ENCODE peak calls at places on chromosomes 4 and X, in nine cellular contexts. F is pancreas, W is BE2C, H is HCT116, I is colonic mucosa, Y is mucosa of descending colon, Q is WERI-Rb-1, C is sigmoid colon, P is PC-3. M is an unnamed sample.

GRCh38 chr4:4457803-4458550 is 71.1 kb downstream of the NSG1 start:
- DNase-seq in F (no peak), W (no peak), H (no peak), I (no peak), Y (no peak), Q (no peak), C (no peak), P (no peak), M (no peak)

GRCh38 chrX:129262912-129263311 is 260.4 kb downstream of the SMARCA1 start:
- DNase-seq in F (no peak), W (no peak), H (no peak), I (no peak), Y (no peak), Q (peak; percentile 55), C (no peak), P (no peak), M (no peak)

GRCh38 chr4:145782756-145783155 is 102.8 kb downstream of the C4orf51 start:
- DNase-seq in F (no peak), W (no peak), H (no peak), I (no peak), Y (no peak), Q (no peak), C (no peak), P (peak; percentile 85), M (no peak)

GRCh38 chr4:38003628-38004027 is 43.4 kb downstream of the PTTG2 start:
- DNase-seq in F (no peak), W (no peak), H (no peak), I (no peak), Y (no peak), Q (no peak), C (no peak), P (no peak), M (no peak)

GRCh38 chr4:182770969-182771330 is 146.2 kb downstream of the DCTD start:
- DNase-seq in F (no peak), W (no peak), H (no peak), I (no peak), Y (no peak), Q (no peak), C (no peak), P (no peak), M (no peak)

GRCh38 chr4:129062580-129062979 is 30.8 kb downstream of the SCLT1 start:
- DNase-seq in F (no peak), W (no peak), H (no peak), I (no peak), Y (no peak), Q (no peak), C (no peak), P (no peak), M (no peak)

GRCh38 chr4:176439611-176440010 is 119.8 kb downstream of the SPCS3 start:
- DNase-seq in F (no peak), W (no peak), H (no peak), I (no peak), Y (no peak), Q (no peak), C (no peak), P (no peak), M (no peak)

GRCh38 chr4:33162122-33162521 is 2442.0 kb downstream of the PCDH7 start:
- DNase-seq in F (no peak), W (no peak), H (no peak), I (no peak), Y (no peak), Q (no peak), C (no peak), P (no peak), M (no peak)

GRCh38 chr4:107862658-107863057 is 37.9 kb downstream of the SGMS2 start:
- DNase-seq in F (peak; percentile 17), W (no peak), H (peak; percentile 82), I (peak; percentile 25), Y (no peak), Q (no peak), C (no peak), P (peak; percentile 92), M (no peak)

GRCh38 chr4:48205092-48205491 is 64.5 kb downstream of the TEC start:
- DNase-seq in F (no peak), W (no peak), H (no peak), I (no peak), Y (no peak), Q (no peak), C (no peak), P (no peak), M (no peak)

GRCh38 chr4:109014593-109015412 is 251.9 kb upstream of the ETNPPL start:
- DNase-seq in F (no peak), W (no peak), H (no peak), I (no peak), Y (no peak), Q (no peak), C (no peak), P (no peak), M (no peak)

GRCh38 chrX:363621-364375 is 22.9 kb downstream of the PPP2R3B start:
- DNase-seq in F (no peak), W (no peak), H (no peak), I (no peak), Y (peak; percentile 25), Q (no peak), C (no peak), P (no peak), M (no peak)

GRCh38 chr4:82770607-82771006 is 28.0 kb downstream of the SCD5 start:
- DNase-seq in F (no peak), W (peak; percentile 22), H (no peak), I (no peak), Y (no peak), Q (no peak), C (no peak), P (no peak), M (no peak)

GRCh38 chrX:44580466-44580865 is 37.8 kb upstream of the FUNDC1 start:
- DNase-seq in F (no peak), W (no peak), H (no peak), I (no peak), Y (no peak), Q (no peak), C (no peak), P (peak; percentile 88), M (no peak)

GRCh38 chr4:87087015-87087920 is 133.2 kb downstream of the KLHL8 start:
- DNase-seq in F (no peak), W (no peak), H (no peak), I (no peak), Y (no peak), Q (no peak), C (no peak), P (no peak), M (no peak)

GRCh38 chrX:30910124-30910860 is 21.2 kb upstream of the TAB3 start:
- DNase-seq in F (no peak), W (no peak), H (no peak), I (no peak), Y (no peak), Q (no peak), C (no peak), P (no peak), M (no peak)

GRCh38 chr4:4386296-4386735 is 586 bp upstream of the NSG1 start:
- DNase-seq in F (no peak), W (peak; percentile 75), H (no peak), I (no peak), Y (no peak), Q (no peak), C (peak; percentile 38), P (no peak), M (no peak)

GRCh38 chr4:55071951-55072350 is 53.4 kb downstream of the KDR start:
- DNase-seq in F (no peak), W (no peak), H (no peak), I (no peak), Y (no peak), Q (no peak), C (no peak), P (peak; percentile 87), M (no peak)

GRCh38 chrX:136468391-136469103 is 19.2 kb upstream of the BRS3 start:
- DNase-seq in F (no peak), W (no peak), H (no peak), I (peak; percentile 19), Y (no peak), Q (no peak), C (no peak), P (peak; percentile 21), M (no peak)

GRCh38 chr4:67152976-67153375 is 392.3 kb downstream of the CENPC start:
- DNase-seq in F (no peak), W (no peak), H (no peak), I (no peak), Y (no peak), Q (no peak), C (no peak), P (peak; percentile 44), M (no peak)

GRCh38 chr4:24748758-24749350 is 46.5 kb upstream of the SOD3 start:
- DNase-seq in F (no peak), W (no peak), H (no peak), I (no peak), Y (no peak), Q (no peak), C (no peak), P (no peak), M (no peak)

GRCh38 chrX:19479458-19479857 is 35.9 kb downstream of the MAP3K15 start:
- DNase-seq in F (no peak), W (no peak), H (no peak), I (no peak), Y (no peak), Q (no peak), C (no peak), P (no peak), M (no peak)

GRCh38 chr4:14091966-14092365 is 464.4 kb upstream of the BOD1L1 start:
- DNase-seq in F (no peak), W (no peak), H (no peak), I (no peak), Y (no peak), Q (no peak), C (no peak), P (no peak), M (no peak)
- H3K9me3 ChIP-seq in F (no peaks in the 10 kb centered on the region), W (no peaks in the 10 kb centered on the region), H (peaks cover 15% of the 10 kb centered on the region), I (no peaks in the 10 kb centered on the region), Y (no peaks in the 10 kb centered on the region), Q (no peaks in the 10 kb centered on the region), C (no peaks in the 10 kb centered on the region), P (no peaks in the 10 kb centered on the region), M (no peaks in the 10 kb centered on the region)

GRCh38 chr4:150827226-150827625 is 187.9 kb downstream of the LRBA start:
- DNase-seq in F (no peak), W (no peak), H (no peak), I (no peak), Y (no peak), Q (no peak), C (no peak), P (no peak), M (no peak)
- H3K4me3 ChIP-seq in F (no peak overlapping the region), W (no peak overlapping the region), H (no peak overlapping the region), I (no peak overlapping the region), Y (no peak overlapping the region), Q (no peak overlapping the region), C (no peak overlapping the region), P (no peak overlapping the region), M (no peak overlapping the region)

DNA sequence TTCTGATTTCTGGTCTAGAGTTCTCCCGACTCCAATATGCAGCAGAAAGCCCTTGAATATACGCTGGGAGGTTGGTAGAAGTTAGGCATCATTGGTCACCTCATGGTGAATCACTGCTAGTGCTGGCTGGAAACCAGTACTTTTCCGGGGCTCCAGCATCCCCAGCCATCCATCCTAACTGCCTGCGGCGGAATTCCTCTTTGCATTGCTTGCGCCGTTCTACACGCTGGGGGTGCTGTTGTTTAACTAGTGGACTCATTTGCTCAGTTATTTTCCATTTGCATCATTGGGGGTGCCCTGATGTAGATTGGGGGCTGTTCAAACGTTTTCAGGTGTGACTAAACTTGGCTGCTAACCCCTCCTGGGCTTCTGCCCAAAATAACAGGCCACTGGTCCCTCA is 23.3 kb upstream of the GPR50 start:
- DNase-seq in F (no peak), W (peak; percentile 36), H (no peak), I (no peak), Y (no peak), Q (no peak), C (no peak), P (peak; percentile 74), M (no peak)
- TF ChIP-seq CTCF in F (no peak), W (peak; percentile 29), H (no peak), I (no peak), Y (no peak), Q (peak; percentile 47), C (no peak), P (peak; percentile 46), M (no peak)

GRCh38 chr4:153296424-153296823 is 48.1 kb upstream of the MND1 start:
- DNase-seq in F (no peak), W (no peak), H (no peak), I (peak; percentile 34), Y (peak; percentile 43), Q (no peak), C (peak; percentile 74), P (no peak), M (no peak)
- H3K9me3 ChIP-seq in F (no peaks in the 10 kb centered on the region), W (no peaks in the 10 kb centered on the region), H (no peaks in the 10 kb centered on the region), I (no peaks in the 10 kb centered on the region), Y (peaks cover 4% of the 10 kb centered on the region), Q (peaks cover 13% of the 10 kb centered on the region), C (no peaks in the 10 kb centered on the region), P (no peaks in the 10 kb centered on the region), M (no peaks in the 10 kb centered on the region)

M was measured in lower lobe of right lung.